ENCODE peak calls at places on chromosomes 4 and X, in ten cellular contexts. W, T, Q, A, J, X, F, I, D and O are unnamed samples.

GRCh38 chr4:186936496-186937375 is 213.1 kb upstream of the FAT1 start:
- DNase-seq in W (peak; percentile 79), T (no peak), Q (no peak), A (no peak), J (no peak), X (no peak), F (no peak), I (peak; percentile 71), D (no peak), O (no peak)

GRCh38 chr4:55458164-55458563 is 62.4 kb downstream of the TMEM165 start:
- DNase-seq in W (no peak), T (no peak), Q (peak; percentile 9), A (no peak), J (no peak), X (no peak), F (no peak), I (no peak), D (no peak), O (no peak)

GRCh38 chr4:2623442-2623841 is 87.0 kb downstream of the FAM193A start:
- DNase-seq in W (no peak), T (no peak), Q (no peak), A (no peak), J (no peak), X (no peak), F (peak; percentile 33), I (no peak), D (no peak), O (no peak)

GRCh38 chrX:45524805-45525204 is 324.1 kb upstream of the DIPK2B start:
- DNase-seq in W (peak; percentile 17), T (no peak), Q (no peak), A (no peak), J (no peak), X (no peak), F (no peak), I (no peak), D (no peak), O (no peak)

GRCh38 chr4:1655081-1655480 is 29.0 kb downstream of the FAM53A start:
- DNase-seq in W (no peak), T (no peak), Q (no peak), A (no peak), J (no peak), X (no peak), F (no peak), I (no peak), D (no peak), O (no peak)

GRCh38 chrX:123330229-123330942 is 146.3 kb downstream of the GRIA3 start:
- DNase-seq in W (no peak), T (no peak), Q (no peak), A (no peak), J (no peak), X (no peak), F (no peak), I (no peak), D (no peak), O (no peak)

GRCh38 chrX:77937291-77937690 is 26.8 kb downstream of the ATP7A start:
- DNase-seq in W (peak; percentile 58), T (no peak), Q (no peak), A (no peak), J (no peak), X (no peak), F (no peak), I (no peak), D (no peak), O (no peak)

GRCh38 chr4:32207456-32207855 is 1487.3 kb downstream of the PCDH7 start:
- DNase-seq in W (peak; percentile 11), T (no peak), Q (no peak), A (no peak), J (no peak), X (no peak), F (no peak), I (no peak), D (no peak), O (no peak)

GRCh38 chr4:11133868-11134267 is 294.8 kb downstream of the HS3ST1 start:
- DNase-seq in W (no peak), T (no peak), Q (no peak), A (no peak), J (no peak), X (no peak), F (no peak), I (no peak), D (no peak), O (no peak)

GRCh38 chr4:11134705-11135104 is 294.0 kb downstream of the HS3ST1 start:
- DNase-seq in W (no peak), T (no peak), Q (no peak), A (no peak), J (no peak), X (no peak), F (no peak), I (no peak), D (no peak), O (no peak)

GRCh38 chr4:11130195-11130975 is 298.3 kb downstream of the HS3ST1 start:
- DNase-seq in W (peak; percentile 21), T (no peak), Q (peak; percentile 25), A (no peak), J (no peak), X (no peak), F (no peak), I (no peak), D (no peak), O (no peak)

DNA sequence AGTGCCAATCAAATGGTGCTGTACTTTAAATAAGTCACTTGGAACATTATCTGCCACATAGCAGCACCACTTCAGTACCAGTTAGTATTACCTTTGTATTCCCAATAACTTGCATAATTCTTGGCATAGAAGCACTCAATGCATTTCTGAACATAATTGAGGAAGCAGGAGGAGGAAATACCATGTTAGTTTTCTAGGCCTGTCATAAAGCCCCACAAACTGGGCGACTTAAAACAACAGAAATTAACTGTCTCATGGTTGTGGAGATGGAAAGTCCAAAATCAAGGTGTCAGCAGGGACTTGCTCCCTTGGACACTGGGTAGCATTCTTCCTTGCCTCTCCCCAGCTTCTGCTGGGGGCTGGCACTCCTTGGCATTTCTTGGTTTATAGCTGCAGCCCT is 296.2 kb downstream of the HS3ST1 start:
- DNase-seq in W (no peak), T (no peak), Q (no peak), A (no peak), J (no peak), X (no peak), F (no peak), I (no peak), D (no peak), O (no peak)
- H3K4me3 ChIP-seq in W (no peak overlapping the region), T (no peak overlapping the region), Q (no peak overlapping the region), A (no peak overlapping the region), J (no peak overlapping the region), X (no peak overlapping the region), F (no peak overlapping the region), I (no peak overlapping the region), D (no peak overlapping the region), O (no peak overlapping the region)

DNA sequence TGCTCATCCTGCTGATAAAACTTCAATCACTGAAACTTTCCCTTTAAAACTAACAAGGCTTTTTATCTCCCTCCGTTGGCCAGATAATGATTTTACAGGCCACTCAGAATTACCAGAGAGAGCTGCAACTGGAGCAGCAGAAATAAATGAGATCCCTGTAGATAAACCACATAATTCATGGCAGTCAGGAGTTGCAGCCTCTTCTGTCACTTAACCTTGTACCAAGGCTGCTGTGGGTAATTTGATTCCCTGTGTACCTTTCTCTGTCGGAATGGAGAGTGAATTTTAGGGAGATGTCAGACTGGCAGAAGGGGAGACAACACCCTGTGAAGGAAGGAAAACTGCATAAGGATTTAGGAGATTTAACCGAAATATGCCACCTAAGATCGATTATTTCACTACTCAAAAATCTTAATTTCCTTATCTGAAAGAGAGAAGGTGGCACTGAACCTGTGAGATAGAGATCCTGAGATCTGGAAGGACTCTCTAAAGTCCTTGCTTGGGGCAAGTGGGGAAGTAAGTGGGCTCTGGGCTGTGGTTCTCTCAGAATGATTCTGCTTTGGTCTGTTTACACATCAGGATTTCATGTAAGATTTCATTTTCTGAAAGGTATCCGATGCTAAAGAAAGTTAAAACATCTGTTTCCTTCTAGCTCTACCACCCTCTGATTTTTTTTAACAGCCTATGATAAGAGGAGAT is 14.3 kb upstream of the TSPAN5 start:
- DNase-seq in W (no peak), T (no peak), Q (peak; percentile 72), A (no peak), J (no peak), X (no peak), F (no peak), I (no peak), D (no peak), O (no peak)
- H3K27ac ChIP-seq in W (no peak overlapping the region), T (no peak overlapping the region), Q (peak overlapping the region; percentile 27), A (no peak overlapping the region), J (no peak overlapping the region), X (no peak overlapping the region), F (no peak overlapping the region), I (no peak overlapping the region), D (no peak overlapping the region), O (no peak overlapping the region)

GRCh38 chrX:2401201-2401589 is 99.6 kb downstream of the DHRSX start:
- DNase-seq in W (peak; percentile 84), T (no peak), Q (no peak), A (no peak), J (no peak), X (no peak), F (no peak), I (no peak), D (peak; percentile 9), O (no peak)

GRCh38 chrX:2398341-2398656 is 102.5 kb downstream of the DHRSX start:
- DNase-seq in W (no peak), T (no peak), Q (no peak), A (no peak), J (no peak), X (no peak), F (no peak), I (no peak), D (no peak), O (no peak)

GRCh38 chrX:2401590-2402360 is 99.0 kb downstream of the DHRSX start:
- DNase-seq in W (peak; percentile 97), T (peak; percentile 79), Q (peak; percentile 70), A (peak; percentile 94), J (no peak), X (no peak), F (no peak), I (no peak), D (peak; percentile 83), O (peak; percentile 50)

GRCh38 chrX:2404816-2405215 is 96.0 kb downstream of the DHRSX start:
- DNase-seq in W (no peak), T (no peak), Q (no peak), A (no peak), J (no peak), X (no peak), F (no peak), I (no peak), D (no peak), O (no peak)

DNA sequence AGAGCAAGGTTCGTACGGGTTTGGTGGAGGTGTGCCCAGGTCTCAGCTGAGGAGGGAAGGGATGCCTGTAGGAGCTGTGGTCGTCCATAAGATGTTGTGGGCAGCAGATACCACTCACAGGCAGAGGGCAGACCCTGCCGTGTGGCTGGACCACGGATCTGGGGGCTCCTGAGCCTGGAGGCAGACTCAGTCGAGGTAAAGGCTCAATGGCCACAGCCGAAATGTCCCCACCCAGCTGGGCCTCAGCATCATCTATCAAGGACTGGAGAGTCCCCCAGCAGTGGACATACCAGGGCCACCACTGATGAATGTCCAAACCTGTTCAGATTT is 98.5 kb downstream of the DHRSX start:
- DNase-seq in W (no peak), T (no peak), Q (no peak), A (peak; percentile 10), J (no peak), X (no peak), F (no peak), I (no peak), D (no peak), O (no peak)
- H3K4me3 ChIP-seq in W (no peak overlapping the region), T (no peak overlapping the region), Q (no peak overlapping the region), A (no peak overlapping the region), J (no peak overlapping the region), X (no peak overlapping the region), F (no peak overlapping the region), I (no peak overlapping the region), D (no peak overlapping the region), O (peak overlapping the region; percentile 46)

GRCh38 chr4:84964995-84965557 is 1.4 kb downstream of the WDFY3 start:
- DNase-seq in W (no peak), T (no peak), Q (no peak), A (no peak), J (no peak), X (no peak), F (no peak), I (no peak), D (no peak), O (no peak)
- H3K27ac ChIP-seq in W (peak overlapping the region; percentile 74), T (peak overlapping the region; percentile 91), Q (no peak overlapping the region), A (no peak overlapping the region), J (peak overlapping the region; percentile 95), X (no peak overlapping the region), F (peak overlapping the region; percentile 91), I (peak overlapping the region; percentile 98), D (peak overlapping the region; percentile 22), O (peak overlapping the region; percentile 94)